ENCODE peak calls at places on chromosomes 1 and 21, in six cellular contexts. One of them, this sample, is unnamed.
A peak's percentile ranks its signal among the peaks of the same experiment; 100 is the strongest.

GRCh38 chr21:25733859-25734653 is 648 bp downstream of the ATP5PF start:
- DNase-seq in hippocampal formation: no peak
- DNase-seq in GM23338: peak; percentile 6
- DNase-seq in CD4-positive, alpha-beta T cell: no peak
- DNase-seq in stomach: no peak
- DNase-seq in activated T-cell treated with anti-CD3 and anti-CD28 coated beads for 1 hour: peak; percentile 19
- DNase-seq in this sample: no peak

GRCh38 chr1:228081578-228082259 is 789 bp upstream of the ARF1 start:
- DNase-seq in GM23338: peak; percentile 60
- DNase-seq in stomach: no peak
- DNase-seq in CD4-positive, alpha-beta T cell: no peak
- DNase-seq in hippocampal formation: no peak
- DNase-seq in activated T-cell treated with anti-CD3 and anti-CD28 coated beads for 1 hour: no peak
- DNase-seq in this sample: no peak

GRCh38 chr1:208979776-208980175 is 603.7 kb upstream of the CAMK1G start:
- DNase-seq in stomach: no peak
- DNase-seq in GM23338: no peak
- DNase-seq in CD4-positive, alpha-beta T cell: no peak
- DNase-seq in hippocampal formation: no peak
- DNase-seq in activated T-cell treated with anti-CD3 and anti-CD28 coated beads for 1 hour: no peak
- DNase-seq in this sample: no peak

GRCh38 chr1:226987623-226988336 is 47.7 kb downstream of the COQ8A start:
- DNase-seq in stomach: no peak
- DNase-seq in CD4-positive, alpha-beta T cell: no peak
- DNase-seq in activated T-cell treated with anti-CD3 and anti-CD28 coated beads for 1 hour: no peak
- DNase-seq in hippocampal formation: no peak
- DNase-seq in GM23338: no peak
- DNase-seq in this sample: no peak

GRCh38 chr1:21741206-21741605 is 41.7 kb downstream of the USP48 start:
- DNase-seq in stomach: no peak
- DNase-seq in activated T-cell treated with anti-CD3 and anti-CD28 coated beads for 1 hour: no peak
- DNase-seq in GM23338: no peak
- DNase-seq in hippocampal formation: no peak
- DNase-seq in CD4-positive, alpha-beta T cell: no peak
- DNase-seq in this sample: no peak

GRCh38 chr1:115052454-115053083 is 22.9 kb downstream of the TSHB start:
- DNase-seq in hippocampal formation: no peak
- DNase-seq in GM23338: peak; percentile 92
- DNase-seq in stomach: peak; percentile 77
- DNase-seq in activated T-cell treated with anti-CD3 and anti-CD28 coated beads for 1 hour: peak; percentile 34
- DNase-seq in CD4-positive, alpha-beta T cell: peak; percentile 53
- DNase-seq in this sample: no peak

GRCh38 chr1:185045793-185046441 is 559 bp downstream of the RNF2 start:
- DNase-seq in CD4-positive, alpha-beta T cell: no peak
- DNase-seq in activated T-cell treated with anti-CD3 and anti-CD28 coated beads for 1 hour: peak; percentile 9
- DNase-seq in GM23338: peak; percentile 83
- DNase-seq in stomach: peak; percentile 30
- DNase-seq in hippocampal formation: no peak
- DNase-seq in this sample: no peak

GRCh38 chr1:93021539-93022134 is 57.4 kb upstream of the MTF2 start:
- DNase-seq in stomach: no peak
- DNase-seq in activated T-cell treated with anti-CD3 and anti-CD28 coated beads for 1 hour: no peak
- DNase-seq in CD4-positive, alpha-beta T cell: no peak
- DNase-seq in GM23338: peak; percentile 64
- DNase-seq in hippocampal formation: peak; percentile 55
- DNase-seq in this sample: no peak

GRCh38 chr1:162028726-162029125 is 5.1 kb upstream of the OLFML2B start:
- DNase-seq in CD4-positive, alpha-beta T cell: no peak
- DNase-seq in GM23338: no peak
- DNase-seq in hippocampal formation: no peak
- DNase-seq in stomach: no peak
- DNase-seq in activated T-cell treated with anti-CD3 and anti-CD28 coated beads for 1 hour: no peak
- DNase-seq in this sample: no peak

GRCh38 chr1:173628888-173629287 is 6.2 kb upstream of the TEX50 start:
- DNase-seq in stomach: no peak
- DNase-seq in GM23338: peak; percentile 12
- DNase-seq in CD4-positive, alpha-beta T cell: no peak
- DNase-seq in activated T-cell treated with anti-CD3 and anti-CD28 coated beads for 1 hour: no peak
- DNase-seq in hippocampal formation: no peak
- DNase-seq in this sample: no peak

GRCh38 chr1:9399510-9400424 is 107.1 kb downstream of the SPSB1 start:
- DNase-seq in CD4-positive, alpha-beta T cell: no peak
- DNase-seq in GM23338: no peak
- DNase-seq in stomach: peak; percentile 28
- DNase-seq in activated T-cell treated with anti-CD3 and anti-CD28 coated beads for 1 hour: no peak
- DNase-seq in hippocampal formation: peak; percentile 9
- DNase-seq in this sample: no peak

GRCh38 chr1:215883004-215883403 is 315.9 kb downstream of the KCTD3 start:
- DNase-seq in CD4-positive, alpha-beta T cell: no peak
- DNase-seq in GM23338: no peak
- DNase-seq in hippocampal formation: no peak
- DNase-seq in stomach: no peak
- DNase-seq in activated T-cell treated with anti-CD3 and anti-CD28 coated beads for 1 hour: no peak
- DNase-seq in this sample: no peak

This sample was measured in ureter.